ENCODE peak calls at places on chromosomes 4 and X, in eight cellular contexts. B is pancreas; C is CD8-positive, alpha-beta T cell; M is endodermal cell; U is tibial nerve; Y is lower lobe of right lung; G is spleen; A is testis. L is an unnamed sample. For H3K4me1, the result is how much of the 10 kb centered on the place peaks cover.

GRCh38 chr4:173253561-173253960 is 80.6 kb downstream of the HMGB2 start:
- DNase-seq in B (no peak), C (no peak), M (no peak), U (no peak), Y (no peak), G (no peak), A (no peak), L (no peak)

GRCh38 chr4:87034527-87034926 is 99.7 kb downstream of the AFF1 start:
- DNase-seq in B (no peak), C (no peak), M (no peak), U (no peak), Y (no peak), G (no peak), A (no peak), L (no peak)

GRCh38 chr4:153713840-153714239 is 29.8 kb downstream of the TLR2 start:
- DNase-seq in B (no peak), C (no peak), M (no peak), U (no peak), Y (no peak), G (no peak), A (no peak), L (no peak)

GRCh38 chr4:103011378-103012025 is 8.0 kb downstream of the SLC9B1 start:
- DNase-seq in B (peak), C (no peak), M (peak), U (no peak), Y (peak), G (no peak), A (peak), L (no peak)

GRCh38 chr4:159298502-159298901 is 195.6 kb downstream of the RAPGEF2 start:
- DNase-seq in B (no peak), C (no peak), M (no peak), U (no peak), Y (no peak), G (no peak), A (no peak), L (no peak)

GRCh38 chr4:72377491-72378194 is 191.4 kb downstream of the ADAMTS3 start:
- DNase-seq in B (no peak), C (no peak), M (no peak), U (no peak), Y (no peak), G (no peak), A (no peak), L (no peak)

GRCh38 chr4:96092151-96092705 is 252.3 kb downstream of the PDHA2 start:
- DNase-seq in B (no peak), C (no peak), M (no peak), U (no peak), Y (no peak), G (no peak), A (no peak), L (no peak)

GRCh38 chr4:35250771-35251170 is 993.5 kb downstream of the ARAP2 start:
- DNase-seq in B (no peak), C (no peak), M (no peak), U (no peak), Y (no peak), G (no peak), A (no peak), L (no peak)

GRCh38 chrX:131288738-131289511 is at the start of gene IGSF1:
- DNase-seq in B (peak), C (no peak), M (peak), U (no peak), Y (no peak), G (no peak), A (peak), L (no peak)

GRCh38 chrX:15971696-15972095 is 117.1 kb upstream of the AP1S2 start:
- DNase-seq in B (no peak), C (no peak), M (no peak), U (no peak), Y (no peak), G (no peak), A (no peak), L (no peak)

GRCh38 chr4:107130157-107130556 is 94.0 kb upstream of the DKK2 start:
- DNase-seq in B (no peak), C (no peak), M (no peak), U (no peak), Y (no peak), G (no peak), A (no peak), L (no peak)

GRCh38 chrX:12011075-12011474 is 127.2 kb upstream of the FRMPD4 start:
- DNase-seq in B (no peak), C (no peak), M (no peak), U (no peak), Y (no peak), G (no peak), A (no peak), L (no peak)

GRCh38 chr4:11624370-11624769 is 195.7 kb upstream of the HS3ST1 start:
- DNase-seq in B (no peak), C (no peak), M (no peak), U (no peak), Y (no peak), G (no peak), A (no peak), L (no peak)

GRCh38 chrX:21408324-21408723 is 34.1 kb downstream of the CNKSR2 start:
- DNase-seq in B (no peak), C (no peak), M (no peak), U (no peak), Y (no peak), G (no peak), A (no peak), L (no peak)

GRCh38 chrX:20248592-20249192 is 18.0 kb downstream of the RPS6KA3 start:
- DNase-seq in B (no peak), C (no peak), M (no peak), U (no peak), Y (no peak), G (no peak), A (no peak), L (no peak)

GRCh38 chrX:20253232-20253543 is 13.5 kb downstream of the RPS6KA3 start:
- DNase-seq in B (no peak), C (no peak), M (no peak), U (no peak), Y (no peak), G (no peak), A (no peak), L (no peak)

GRCh38 chrX:20254712-20255299 is 11.9 kb downstream of the RPS6KA3 start:
- DNase-seq in B (no peak), C (no peak), M (no peak), U (no peak), Y (no peak), G (no peak), A (no peak), L (no peak)

GRCh38 chrX:20252392-20253231 is 14.1 kb downstream of the RPS6KA3 start:
- DNase-seq in B (peak), C (peak), M (peak), U (peak), Y (peak), G (peak), A (peak), L (no peak)
- TF ChIP-seq CTCF in B (peak), C (peak), M (peak), U (peak), Y (peak), G (peak), A (no peak), L (peak)

DNA sequence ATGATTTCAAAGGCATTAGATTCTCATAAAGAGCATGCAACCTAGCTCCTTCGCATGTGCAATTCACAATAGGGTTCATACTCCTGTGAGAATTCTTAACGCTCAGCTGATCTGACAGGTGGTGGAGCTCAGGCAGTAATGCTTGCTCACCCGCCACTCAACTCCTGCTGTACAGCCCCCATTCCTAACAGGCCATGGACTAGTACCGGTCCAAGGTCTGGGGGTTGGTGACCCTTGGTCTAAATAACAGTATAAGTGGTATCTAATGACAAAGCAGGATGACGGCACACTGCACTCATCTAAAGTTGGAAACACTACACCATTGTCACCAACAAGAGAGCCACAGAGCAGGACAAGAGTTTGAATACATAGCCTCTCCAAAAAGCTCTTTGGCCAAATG is 28.5 kb downstream of the ADGRA3 start:
- DNase-seq in B (no peak), C (no peak), M (no peak), U (no peak), Y (no peak), G (no peak), A (no peak), L (no peak)
- H3K4me1 ChIP-seq in B (under half), C (under half), M (under half), U (under half), Y (under half), G (under half), A (under half), L (under half)

DNA sequence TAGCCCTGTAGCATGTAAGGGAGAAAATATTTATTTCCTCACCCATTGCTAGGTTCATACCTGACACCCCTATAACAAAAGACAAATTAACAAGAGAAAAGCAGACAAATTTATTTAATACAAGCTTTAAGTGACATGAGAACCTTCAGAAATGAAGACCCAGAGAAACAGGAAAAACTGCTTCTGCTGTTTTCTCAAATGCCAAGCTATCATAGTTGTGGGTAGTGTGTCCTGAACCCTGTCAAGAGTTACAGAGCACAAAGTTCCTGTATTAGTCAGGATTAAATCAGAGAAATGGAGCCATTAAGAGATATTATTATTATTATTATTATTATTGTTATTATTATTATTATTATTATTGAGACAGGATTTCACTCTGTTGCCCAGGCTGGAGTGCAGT is 17.5 kb downstream of the CCDC160 start:
- DNase-seq in B (no peak), C (no peak), M (no peak), U (no peak), Y (no peak), G (no peak), A (no peak), L (no peak)
- H3K4me3 ChIP-seq in B (no peak), C (no peak), M (no peak), U (no peak), Y (no peak), G (no peak), A (no peak), L (no peak)

DNA sequence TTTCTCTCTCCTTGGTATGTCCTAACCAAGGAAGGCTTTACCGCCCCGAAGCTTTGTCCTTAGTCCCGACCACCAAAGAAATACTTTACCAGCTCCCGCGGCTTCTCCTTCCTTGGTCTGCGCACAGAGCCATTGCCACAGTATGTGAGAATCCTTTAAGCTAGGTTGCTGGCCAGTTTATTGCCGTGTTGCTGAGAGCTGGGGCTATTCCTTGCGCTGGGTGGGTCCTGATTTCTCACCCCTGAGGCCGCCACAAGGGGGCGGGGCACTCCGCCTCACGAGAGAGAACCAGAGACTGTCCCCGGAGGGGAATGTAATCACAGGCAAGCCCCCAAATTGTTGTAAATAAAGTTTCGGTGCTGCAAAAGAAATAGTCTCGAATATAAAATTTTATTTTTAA is 331.0 kb upstream of the PCDH10 start:
- DNase-seq in B (no peak), C (no peak), M (peak), U (no peak), Y (no peak), G (no peak), A (peak), L (no peak)
- TF ChIP-seq CTCF in B (no peak), C (no peak), M (peak), U (no peak), Y (no peak), G (no peak), A (no peak), L (no peak)

GRCh38 chr4:113644398-113644797 is 117.1 kb downstream of the CAMK2D start:
- DNase-seq in B (no peak), C (no peak), M (no peak), U (no peak), Y (no peak), G (no peak), A (no peak), L (no peak)

GRCh38 chr4:113639311-113639710 is 122.2 kb downstream of the CAMK2D start:
- DNase-seq in B (no peak), C (no peak), M (no peak), U (no peak), Y (no peak), G (no peak), A (no peak), L (no peak)

GRCh38 chr4:113637823-113638691 is 123.5 kb downstream of the CAMK2D start:
- DNase-seq in B (no peak), C (no peak), M (no peak), U (no peak), Y (no peak), G (no peak), A (no peak), L (no peak)

GRCh38 chr4:113643505-113643904 is 118.0 kb downstream of the CAMK2D start:
- DNase-seq in B (no peak), C (no peak), M (no peak), U (no peak), Y (no peak), G (no peak), A (peak), L (no peak)

GRCh38 chr4:113641025-113641431 is 120.5 kb downstream of the CAMK2D start:
- DNase-seq in B (no peak), C (no peak), M (no peak), U (no peak), Y (no peak), G (no peak), A (no peak), L (no peak)
- H3K4me1 ChIP-seq in B (under half), C (under half), M (under half), U (under half), Y (half or more), G (half or more), A (under half), L (under half)

L was measured in right atrium auricular region.